ENCODE peak calls at places on chromosomes 1 and 21, in five cellular contexts. L is H9; K is SJSA1; W is left ventricle myocardium superior; B is activated CD4-positive, alpha-beta T cell treated with anti-CD3 and anti-CD28 coated beads, Interleukin-2, amount 50 U/mL, for 48 hours. J is an unnamed sample.

GRCh38 chr1:63913533-63913932 is 139.7 kb downstream of the ROR1 start:
- DNase-seq in B (no peak), L (no peak), K (peak), W (peak), J (no peak)

GRCh38 chr1:77245724-77246294 is 26.6 kb upstream of the PIGK start:
- DNase-seq in L (no peak), B (no peak), W (no peak), K (no peak), J (no peak)

GRCh38 chr1:201774224-201774982 is 54.6 kb upstream of the IPO9 start:
- DNase-seq in K (peak), L (no peak), W (no peak), B (no peak), J (no peak)

GRCh38 chr1:115198938-115199337 is 109.6 kb upstream of the TSPAN2 start:
- DNase-seq in L (no peak), W (peak), B (no peak), K (no peak), J (no peak)

GRCh38 chr1:147541672-147542548 is 609 bp downstream of the BCL9 start:
- DNase-seq in K (peak), B (peak), L (peak), W (peak), J (no peak)

GRCh38 chr21:32566990-32567389 is 18.3 kb downstream of the TCP10L start:
- DNase-seq in B (no peak), K (no peak), L (no peak), W (no peak), J (no peak)

GRCh38 chr21:32214654-32215305 is 64.1 kb downstream of the MIS18A start:
- DNase-seq in K (no peak), L (no peak), B (no peak), W (no peak), J (no peak)

GRCh38 chr1:67889940-67890567 is 56.8 kb upstream of the GNG12 start:
- DNase-seq in K (peak), B (no peak), L (no peak), W (no peak), J (peak)

GRCh38 chr1:19232526-19232851 is 18.8 kb downstream of the EMC1 start:
- DNase-seq in W (peak), B (no peak), L (no peak), K (no peak), J (no peak)

GRCh38 chr21:34363733-34364132 is at the start of gene KCNE2:
- DNase-seq in B (no peak), K (no peak), L (no peak), W (no peak), J (no peak)

GRCh38 chr1:147241955-147242448 is 482 bp upstream of the CHD1L start:
- DNase-seq in K (no peak), L (no peak), B (no peak), W (no peak), J (no peak)

GRCh38 chr21:39869141-39869818 is 2.0 kb downstream of the PCP4 start:
- DNase-seq in W (no peak), L (no peak), K (no peak), B (no peak), J (no peak)

GRCh38 chr1:241424480-241424971 is 67.5 kb upstream of the RGS7 start:
- DNase-seq in W (no peak), L (no peak), B (no peak), K (no peak), J (no peak)